ENCODE peak calls at places on chromosomes 4 and X, in nine cellular contexts. C, O, J, B, D, H, L, V and X are unnamed samples.

GRCh38 chr4:155559915-155560314 is 106.7 kb upstream of the GUCY1A1 start:
- DNase-seq in C (no peak), O (no peak), J (no peak), B (no peak), D (no peak), H (no peak), L (no peak), V (no peak), X (no peak)

GRCh38 chr4:15888515-15888914 is 50.0 kb downstream of the FGFBP1 start:
- DNase-seq in C (no peak), O (no peak), J (no peak), B (no peak), D (no peak), H (no peak), L (no peak), V (no peak), X (no peak)

GRCh38 chrX:10090319-10090718 is 66.5 kb upstream of the CLCN4 start:
- DNase-seq in C (no peak), O (no peak), J (no peak), B (no peak), D (no peak), H (no peak), L (no peak), V (no peak), X (no peak)

GRCh38 chr4:184383497-184384055 is 90.8 kb downstream of the IRF2 start:
- DNase-seq in C (peak; percentile 85), O (peak; percentile 27), J (peak; percentile 71), B (no peak), D (no peak), H (no peak), L (no peak), V (peak; percentile 52), X (peak; percentile 91)

GRCh38 chrX:138519296-138519695 is 192.2 kb downstream of the FGF13 start:
- DNase-seq in C (no peak), O (no peak), J (no peak), B (no peak), D (no peak), H (no peak), L (no peak), V (no peak), X (no peak)

GRCh38 chr4:24805036-24805435 is 9.7 kb downstream of the SOD3 start:
- DNase-seq in C (no peak), O (no peak), J (no peak), B (no peak), D (no peak), H (no peak), L (no peak), V (no peak), X (no peak)

GRCh38 chr4:8262637-8263322 is 6.8 kb upstream of the HTRA3 start:
- DNase-seq in C (no peak), O (no peak), J (no peak), B (no peak), D (no peak), H (no peak), L (no peak), V (no peak), X (no peak)

GRCh38 chr4:25838526-25838925 is 24.3 kb downstream of the SEL1L3 start:
- DNase-seq in C (no peak), O (no peak), J (no peak), B (no peak), D (no peak), H (no peak), L (no peak), V (no peak), X (no peak)

GRCh38 chr4:144710526-144710912 is 64.6 kb downstream of the HHIP start:
- DNase-seq in C (no peak), O (no peak), J (no peak), B (no peak), D (no peak), H (no peak), L (no peak), V (no peak), X (no peak)
- H3K4me1 ChIP-seq in C (no peaks in the 10 kb centered on the region), O (no peaks in the 10 kb centered on the region), J (no peaks in the 10 kb centered on the region), B (no peaks in the 10 kb centered on the region), D (no peaks in the 10 kb centered on the region), H (peaks cover 3% of the 10 kb centered on the region), L (no peaks in the 10 kb centered on the region), V (no peaks in the 10 kb centered on the region), X (no peaks in the 10 kb centered on the region)

GRCh38 chr4:185780472-185780871 is 31.5 kb downstream of the SORBS2 start:
- DNase-seq in C (no peak), O (no peak), J (no peak), B (no peak), D (no peak), H (no peak), L (no peak), V (no peak), X (no peak)
- H3K4me1 ChIP-seq in C (peaks cover 14% of the 10 kb centered on the region), O (peaks cover 59% of the 10 kb centered on the region), J (no peaks in the 10 kb centered on the region), B (no peaks in the 10 kb centered on the region), D (peaks cover 25% of the 10 kb centered on the region), H (peaks cover under 1% of the 10 kb centered on the region), L (no peaks in the 10 kb centered on the region), V (no peaks in the 10 kb centered on the region), X (no peaks in the 10 kb centered on the region)

GRCh38 chrX:109373468-109373867 is 108.4 kb downstream of the GUCY2F start:
- DNase-seq in C (no peak), O (no peak), J (no peak), B (no peak), D (no peak), H (no peak), L (no peak), V (no peak), X (no peak)
- H3K4me1 ChIP-seq in C (no peaks in the 10 kb centered on the region), O (no peaks in the 10 kb centered on the region), J (no peaks in the 10 kb centered on the region), B (no peaks in the 10 kb centered on the region), D (no peaks in the 10 kb centered on the region), H (no peaks in the 10 kb centered on the region), L (no peaks in the 10 kb centered on the region), V (no peaks in the 10 kb centered on the region), X (no peaks in the 10 kb centered on the region)

DNA sequence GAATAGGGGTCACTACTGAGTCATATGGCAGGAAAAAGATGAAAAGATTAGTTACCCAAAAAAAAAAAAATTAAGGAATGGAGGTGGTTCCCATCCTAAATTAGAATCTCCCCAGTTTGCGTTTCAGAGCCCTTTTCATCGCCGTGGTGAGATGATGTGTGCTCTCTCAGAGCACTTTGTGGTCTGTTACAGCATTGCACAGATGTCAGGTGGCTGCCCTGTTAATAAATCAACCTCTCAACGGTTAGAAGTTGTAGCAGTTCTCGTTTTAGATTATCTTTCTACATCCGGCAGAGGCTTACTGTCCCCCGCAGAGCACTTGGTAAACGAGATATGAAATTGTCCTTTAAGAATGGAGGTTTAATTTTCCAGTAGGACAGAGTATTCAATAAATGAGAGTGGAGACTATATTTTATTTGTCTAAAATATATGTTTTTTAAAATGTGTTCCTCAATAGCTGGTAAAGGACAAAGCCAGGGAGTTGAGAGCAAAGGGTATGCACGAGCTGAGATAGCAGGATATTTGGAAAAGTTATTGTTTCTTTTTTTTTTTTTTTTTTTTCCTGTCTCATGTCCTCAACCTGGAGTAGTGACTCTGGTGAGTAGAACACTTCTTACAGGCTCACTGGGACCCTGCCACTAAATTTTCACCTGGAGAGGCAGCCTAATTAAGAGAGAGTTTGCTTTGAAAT is 26.9 kb downstream of the AFF1 start:
- DNase-seq in C (no peak), O (no peak), J (no peak), B (no peak), D (no peak), H (no peak), L (no peak), V (no peak), X (no peak)
- H3K4me1 ChIP-seq in C (peaks cover 33% of the 10 kb centered on the region), O (peaks cover 55% of the 10 kb centered on the region), J (no peaks in the 10 kb centered on the region), B (no peaks in the 10 kb centered on the region), D (peaks cover 26% of the 10 kb centered on the region), H (peaks cover 11% of the 10 kb centered on the region), L (peaks cover 18% of the 10 kb centered on the region), V (peaks cover 7% of the 10 kb centered on the region), X (peaks cover 10% of the 10 kb centered on the region)

DNA sequence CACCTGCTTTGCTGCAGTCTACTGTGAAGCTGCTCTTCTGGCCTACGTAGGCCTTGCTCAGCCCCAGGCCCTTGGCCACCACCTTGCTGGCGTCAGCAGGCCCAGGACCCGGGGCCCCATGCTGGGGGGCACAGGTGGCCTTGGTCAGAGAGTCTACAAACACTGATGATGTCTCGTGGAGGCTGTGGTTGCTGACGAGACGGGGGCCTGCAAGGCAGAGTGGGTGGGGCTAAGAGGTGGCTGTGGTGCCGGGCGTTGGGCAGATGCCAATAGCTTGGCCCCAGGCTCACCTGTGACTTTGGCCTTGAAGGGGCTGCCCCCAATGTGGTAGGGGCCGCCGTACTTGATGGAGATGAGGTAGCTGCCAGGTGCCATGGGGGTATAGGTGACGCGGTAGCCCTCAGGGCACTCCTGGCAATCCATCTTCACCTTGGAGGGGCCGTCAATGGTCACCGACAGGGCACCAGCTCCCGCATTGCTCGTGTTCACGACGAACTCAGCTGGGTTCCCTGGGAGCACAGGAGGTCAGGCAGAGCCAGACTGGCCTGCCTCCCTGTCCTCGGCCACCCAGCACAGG is 25.0 kb downstream of the FLNA start:
- DNase-seq in C (peak; percentile 74), O (no peak), J (no peak), B (peak; percentile 57), D (no peak), H (peak; percentile 46), L (no peak), V (no peak), X (no peak)
- H3K4me1 ChIP-seq in C (no peaks in the 10 kb centered on the region), O (peaks cover 5% of the 10 kb centered on the region), J (no peaks in the 10 kb centered on the region), B (peaks cover 66% of the 10 kb centered on the region), D (no peaks in the 10 kb centered on the region), H (no peaks in the 10 kb centered on the region), L (peaks cover 72% of the 10 kb centered on the region), V (no peaks in the 10 kb centered on the region), X (no peaks in the 10 kb centered on the region)